ENCODE peak calls at places on chromosomes 4 and X, in five cellular contexts. J is SK-N-SH, U is adrenal gland, F is endothelial cell, X is tibial nerve. R is an unnamed sample.

GRCh38 chr4:15402146-15402545 is 25.7 kb upstream of the C1QTNF7 start:
- DNase-seq in J (no peak), U (no peak), F (no peak), X (no peak), R (no peak)

GRCh38 chr4:7547368-7548040 is 112.8 kb upstream of the PSAPL1 start:
- DNase-seq in J (peak), U (no peak), F (no peak), X (peak), R (no peak)

GRCh38 chrX:80432441-80432840 is 12.2 kb downstream of the TENT5D start:
- DNase-seq in J (no peak), U (no peak), F (no peak), X (no peak), R (no peak)

GRCh38 chrX:100424012-100424411 is 13.9 kb upstream of the PCDH19 start:
- DNase-seq in J (no peak), U (no peak), F (no peak), X (no peak), R (no peak)

GRCh38 chr4:73734405-73735070 is 5.8 kb upstream of the CXCL8 start:
- DNase-seq in J (no peak), U (no peak), F (no peak), X (no peak), R (no peak)

GRCh38 chr4:150572704-150573504 is 9.0 kb upstream of the MAB21L2 start:
- DNase-seq in J (no peak), U (no peak), F (no peak), X (no peak), R (no peak)

GRCh38 chrX:77493677-77494553 is 46.7 kb downstream of the FGF16 start:
- DNase-seq in J (no peak), U (no peak), F (no peak), X (no peak), R (no peak)

GRCh38 chrX:97308161-97308560 is 424.5 kb downstream of the RPA4 start:
- DNase-seq in J (no peak), U (no peak), F (no peak), X (no peak), R (no peak)

GRCh38 chrX:40615976-40616375 is 7.3 kb upstream of the MPC1L start:
- DNase-seq in J (no peak), U (no peak), F (no peak), X (no peak), R (no peak)

GRCh38 chrX:74291577-74291963 is 12.4 kb upstream of the ZCCHC13 start:
- DNase-seq in J (no peak), U (no peak), F (no peak), X (no peak), R (no peak)

GRCh38 chr4:56757270-56757746 is 64.2 kb downstream of the SPINK2 start:
- DNase-seq in J (no peak), U (peak), F (no peak), X (no peak), R (peak)

GRCh38 chrX:29397506-29397905 is 810.3 kb downstream of the IL1RAPL1 start:
- DNase-seq in J (no peak), U (no peak), F (no peak), X (no peak), R (no peak)

GRCh38 chrX:2767631-2768455 is 16.0 kb downstream of the XG start:
- DNase-seq in J (no peak), U (peak), F (no peak), X (peak), R (no peak)

GRCh38 chr4:9898596-9899345 is 117.3 kb downstream of the DRD5 start:
- DNase-seq in J (peak), U (peak), F (peak), X (peak), R (peak)

GRCh38 chr4:107379054-107379869 is 340.8 kb downstream of the PAPSS1 start:
- DNase-seq in J (no peak), U (no peak), F (no peak), X (no peak), R (no peak)

GRCh38 chrX:115339441-115340025 is 50.0 kb downstream of the LUZP4 start:
- DNase-seq in J (no peak), U (no peak), F (no peak), X (peak), R (no peak)

GRCh38 chr4:165124488-165124887 is 11.8 kb upstream of the TMEM192 start:
- DNase-seq in J (no peak), U (no peak), F (no peak), X (no peak), R (no peak)

GRCh38 chr4:182885738-182886077 is 31.5 kb downstream of the DCTD start:
- DNase-seq in J (no peak), U (no peak), F (no peak), X (no peak), R (no peak)

GRCh38 chrX:7462110-7462509 is 314.2 kb upstream of the PUDP start:
- DNase-seq in J (no peak), U (no peak), F (no peak), X (no peak), R (no peak)

GRCh38 chrX:455673-456072 is 69.0 kb upstream of the PPP2R3B start:
- DNase-seq in J (no peak), U (no peak), F (no peak), X (no peak), R (no peak)

GRCh38 chr4:68175562-68176155 is 46.0 kb upstream of the TMPRSS11F start:
- DNase-seq in J (peak), U (peak), F (peak), X (peak), R (peak)

GRCh38 chrX:64894454-64895038 is 81.7 kb downstream of the ZC4H2 start:
- DNase-seq in J (peak), U (peak), F (peak), X (no peak), R (peak)

GRCh38 chr4:159410076-159410777 is 307.3 kb downstream of the RAPGEF2 start:
- DNase-seq in J (no peak), U (no peak), F (no peak), X (no peak), R (no peak)

GRCh38 chrX:38959736-38960534 is 158.7 kb downstream of the MID1IP1 start:
- DNase-seq in J (no peak), U (no peak), F (no peak), X (no peak), R (no peak)

GRCh38 chrX:136687457-136687856 is 39.5 kb downstream of the CD40LG start:
- DNase-seq in J (no peak), U (no peak), F (no peak), X (no peak), R (no peak)

GRCh38 chr4:128354205-128354821 is 66.7 kb upstream of the PGRMC2 start:
- DNase-seq in J (peak), U (peak), F (no peak), X (peak), R (no peak)

GRCh38 chr4:1201851-1202525 is 29.6 kb upstream of the SPON2 start:
- DNase-seq in J (peak), U (peak), F (no peak), X (peak), R (no peak)

GRCh38 chrX:46838974-46839480 is 2.2 kb downstream of the RP2 start:
- DNase-seq in J (no peak), U (no peak), F (no peak), X (no peak), R (no peak)

GRCh38 chr4:33831667-33832066 is 2412.6 kb downstream of the ARAP2 start:
- DNase-seq in J (no peak), U (no peak), F (no peak), X (no peak), R (no peak)

GRCh38 chr4:140726776-140727500 is 29.2 kb downstream of the TBC1D9 start:
- DNase-seq in J (no peak), U (no peak), F (no peak), X (no peak), R (no peak)

GRCh38 chrX:86148594-86148993 is 343 bp downstream of the DACH2 start:
- DNase-seq in J (no peak), U (no peak), F (peak), X (no peak), R (no peak)

GRCh38 chrX:129318375-129318774 is 204.9 kb downstream of the SMARCA1 start:
- DNase-seq in J (peak), U (no peak), F (peak), X (no peak), R (peak)

GRCh38 chrX:13398073-13398823 is 78.4 kb upstream of the ATXN3L start:
- DNase-seq in J (no peak), U (peak), F (no peak), X (peak), R (no peak)

GRCh38 chrX:30635630-30636029 is 17.6 kb upstream of the GK start:
- DNase-seq in J (peak), U (no peak), F (no peak), X (no peak), R (no peak)

DNA sequence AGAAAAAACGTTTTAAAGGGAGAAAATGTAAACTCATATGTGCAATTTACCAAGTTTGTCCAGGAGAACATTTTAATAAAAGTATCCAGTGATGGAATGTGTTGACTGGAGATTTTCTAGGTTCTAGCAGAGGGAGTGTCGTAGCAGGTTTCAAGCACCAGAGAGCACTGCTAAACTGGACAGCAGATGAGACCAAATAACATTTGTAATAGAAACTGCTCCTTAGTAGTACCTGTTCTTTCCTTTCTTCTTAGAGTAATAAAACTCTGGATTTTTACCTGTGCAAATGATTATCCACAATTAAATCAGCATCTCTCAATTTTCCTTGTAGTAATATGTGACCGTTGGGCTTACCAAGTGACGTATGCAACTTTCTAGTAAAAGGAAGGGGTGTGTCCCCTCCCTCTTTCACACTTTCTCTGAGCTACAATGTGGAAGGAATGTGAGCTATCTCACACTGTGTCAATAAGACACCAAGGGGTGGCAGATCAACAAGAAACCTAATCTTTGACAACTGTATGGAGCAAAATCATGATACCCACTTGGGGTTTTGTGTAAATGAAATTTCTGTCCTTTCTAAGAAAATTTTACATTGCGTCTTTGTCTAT is 9.5 kb downstream of the HPGDS start:
- DNase-seq in J (no peak), U (no peak), F (no peak), X (no peak), R (no peak)
- TF ChIP-seq CTCF in J (peak), U (no peak), F (no peak), X (no peak), R (no peak)

DNA sequence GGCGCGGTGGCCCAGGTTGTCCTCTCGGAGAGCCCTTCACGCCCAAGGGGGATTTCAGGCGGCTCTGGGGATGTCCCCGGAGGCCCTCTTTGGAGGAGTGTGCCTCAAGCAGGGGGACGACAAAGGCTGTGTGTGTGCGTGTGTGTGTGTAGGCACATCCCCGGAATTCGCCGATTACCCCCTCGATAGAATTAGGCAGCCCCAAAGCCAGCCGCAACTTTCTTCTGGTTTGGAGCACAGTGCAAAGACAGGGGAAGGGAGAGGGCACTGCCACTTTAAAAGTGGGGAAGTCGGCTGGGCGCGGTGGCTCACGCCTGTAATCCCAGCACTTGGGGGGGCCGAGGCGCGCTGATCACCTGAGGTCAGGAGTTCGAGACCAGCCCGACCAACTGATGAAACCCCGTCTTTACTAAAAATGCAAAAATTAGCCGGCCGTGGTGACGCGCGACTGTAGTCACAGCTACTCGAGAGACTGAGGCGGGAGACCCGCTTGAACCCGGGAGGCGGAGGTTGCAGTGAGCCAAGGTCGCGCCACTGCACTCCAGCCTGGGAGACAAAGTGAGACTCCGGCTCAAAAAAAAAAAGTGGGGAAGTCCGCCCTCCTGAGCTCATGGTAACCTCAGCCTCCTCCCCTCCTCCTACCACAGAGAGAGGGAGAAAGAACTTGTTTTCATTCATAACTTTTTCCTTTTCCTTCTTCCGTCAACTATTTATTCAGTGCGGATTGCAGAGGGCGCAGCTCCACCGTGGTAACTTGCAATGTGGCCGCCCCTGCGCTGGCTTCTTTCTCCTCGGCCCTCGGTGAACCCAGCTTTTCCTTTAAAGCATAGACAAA is 2.4 kb downstream of the SPRY1 start:
- DNase-seq in J (peak), U (peak), F (peak), X (peak), R (peak)
- TF ChIP-seq CTCF in J (peak), U (no peak), F (no peak), X (no peak), R (peak)

GRCh38 chr4:18021470-18021719 is 160 bp downstream of the LCORL start:
- DNase-seq in J (peak), U (no peak), F (no peak), X (peak), R (no peak)

GRCh38 chr4:18021720-18022571 is at the start of gene LCORL:
- DNase-seq in J (peak), U (peak), F (peak), X (peak), R (peak)

GRCh38 chr4:18022572-18023039 is 1.1 kb upstream of the LCORL start:
- DNase-seq in J (peak), U (no peak), F (no peak), X (no peak), R (no peak)

GRCh38 chr4:18020145-18020670 is 1.3 kb downstream of the LCORL start:
- DNase-seq in J (no peak), U (no peak), F (no peak), X (no peak), R (peak)

GRCh38 chr4:18020671-18021469 is 685 bp downstream of the LCORL start:
- DNase-seq in J (peak), U (peak), F (peak), X (peak), R (peak)
- TF ChIP-seq CTCF in J (no peak), U (no peak), F (no peak), X (no peak), R (peak)

DNA sequence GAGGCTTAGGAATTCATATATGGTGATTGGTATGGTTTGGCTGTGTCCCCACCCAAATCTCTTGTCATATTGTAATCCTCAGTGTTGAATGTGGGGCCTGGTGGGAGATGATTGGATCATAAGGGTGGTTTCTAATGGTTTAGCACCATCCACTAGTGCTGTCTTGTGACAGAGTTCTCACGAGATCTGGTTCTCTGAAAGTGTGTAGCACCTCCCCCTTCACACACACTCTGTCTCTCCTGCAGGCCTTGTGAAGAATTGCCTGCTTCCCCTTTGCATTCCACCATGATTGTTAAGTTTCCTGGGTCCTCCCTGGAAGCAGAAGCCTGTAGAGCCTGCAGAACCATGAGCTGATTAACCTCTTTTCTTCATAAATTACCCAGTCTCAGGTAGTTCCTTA is 135.8 kb upstream of the FAT1 start:
- DNase-seq in J (no peak), U (no peak), F (no peak), X (no peak), R (no peak)
- TF ChIP-seq CTCF in J (no peak), U (no peak), F (no peak), X (no peak), R (no peak)

DNA sequence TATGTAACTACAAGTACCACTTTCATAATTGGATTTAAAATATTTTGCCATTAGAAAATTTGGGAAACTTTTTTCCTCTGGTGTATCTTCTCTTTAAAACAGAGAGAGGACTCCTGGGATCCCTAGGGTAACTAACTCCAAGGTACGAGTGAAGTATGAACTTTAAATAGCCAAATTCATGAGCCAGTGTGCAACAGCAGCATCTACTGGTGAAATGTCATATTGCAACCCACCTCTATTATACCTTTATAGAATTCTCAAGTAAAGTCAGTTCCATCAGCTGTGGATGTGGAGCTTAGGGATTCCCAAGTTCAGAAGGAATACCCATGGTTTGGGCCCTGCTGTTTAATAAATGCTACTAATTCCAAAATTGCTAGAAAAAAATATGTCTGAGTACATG is 282.7 kb upstream of the TAPT1 start:
- DNase-seq in J (no peak), U (no peak), F (no peak), X (no peak), R (peak)
- TF ChIP-seq CTCF in J (peak), U (no peak), F (peak), X (peak), R (peak)

DNA sequence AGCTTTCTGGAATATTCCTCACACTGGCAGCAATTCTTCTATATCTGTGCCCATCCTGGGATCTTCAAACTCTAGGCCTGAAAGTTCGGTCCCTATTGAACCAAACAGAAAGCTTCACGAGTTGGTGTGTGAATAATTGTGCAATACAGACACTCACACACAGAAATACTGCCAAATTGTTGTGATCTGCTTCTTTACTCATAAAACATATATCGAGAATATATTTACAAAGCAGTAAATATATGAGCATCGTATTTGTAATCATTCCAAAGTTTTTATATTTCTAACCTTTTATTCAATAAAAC is 56.6 kb upstream of the BEX4 start:
- DNase-seq in J (no peak), U (no peak), F (no peak), X (no peak), R (no peak)
- TF ChIP-seq CTCF in J (no peak), U (no peak), F (no peak), X (no peak), R (no peak)

DNA sequence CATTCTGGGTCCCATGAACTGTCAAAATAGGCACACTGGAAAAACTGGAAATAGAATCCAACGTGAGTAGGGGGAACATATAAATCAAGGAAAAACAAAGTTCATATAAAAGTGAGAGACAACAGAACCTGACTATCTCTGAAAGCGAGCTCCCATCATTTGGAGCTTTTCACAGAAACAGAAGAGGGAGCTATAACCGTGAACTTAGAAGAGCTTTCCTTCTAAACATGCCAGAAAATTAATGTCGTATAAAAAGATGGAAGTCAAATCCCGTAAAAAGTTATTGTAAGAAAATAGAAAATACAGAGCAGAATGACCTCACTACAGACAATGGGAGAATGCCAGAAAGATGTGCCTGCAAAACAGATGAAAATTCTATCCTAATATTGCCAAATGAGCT is 23.9 kb upstream of the HSD17B10 start:
- DNase-seq in J (no peak), U (no peak), F (no peak), X (no peak), R (no peak)
- TF ChIP-seq CTCF in J (peak), U (no peak), F (no peak), X (no peak), R (no peak)

GRCh38 chr4:3744901-3745300 is 21.3 kb upstream of the ADRA2C start:
- DNase-seq in J (no peak), U (no peak), F (no peak), X (no peak), R (no peak)

GRCh38 chr4:3746701-3747581 is 19.2 kb upstream of the ADRA2C start:
- DNase-seq in J (no peak), U (no peak), F (no peak), X (no peak), R (no peak)

GRCh38 chr4:3745886-3746656 is 20.1 kb upstream of the ADRA2C start:
- DNase-seq in J (peak), U (no peak), F (no peak), X (no peak), R (no peak)

GRCh38 chr4:3749081-3749480 is 17.1 kb upstream of the ADRA2C start:
- DNase-seq in J (no peak), U (no peak), F (no peak), X (no peak), R (no peak)

GRCh38 chr4:3747582-3747906 is 18.6 kb upstream of the ADRA2C start:
- DNase-seq in J (no peak), U (no peak), F (peak), X (no peak), R (no peak)
- TF ChIP-seq CTCF in J (no peak), U (peak), F (peak), X (no peak), R (peak)

R was measured in GM13977.